ENCODE peak calls at places on chromosome 4, in four cellular contexts. One of them, this sample, is unnamed.

GRCh38 chr4:3341760-3342159 is 48.9 kb downstream of the RGS12 start:
- DNase-seq in K562: no peak
- DNase-seq in GM12878: no peak
- DNase-seq in WTC11: no peak
- DNase-seq in this sample: no peak

GRCh38 chr4:5738061-5738460 is 27.1 kb downstream of the EVC start:
- DNase-seq in K562: no peak
- DNase-seq in WTC11: no peak
- DNase-seq in GM12878: no peak
- DNase-seq in this sample: no peak

GRCh38 chr4:86657382-86657781 is 63.3 kb downstream of the PTPN13 start:
- DNase-seq in WTC11: no peak
- DNase-seq in GM12878: no peak
- DNase-seq in K562: no peak
- DNase-seq in this sample: no peak

GRCh38 chr4:36303430-36304137 is 22.2 kb downstream of the DTHD1 start:
- DNase-seq in K562: no peak
- DNase-seq in GM12878: no peak
- DNase-seq in WTC11: no peak
- DNase-seq in this sample: no peak

GRCh38 chr4:78616046-78616498 is 64.5 kb downstream of the ANXA3 start:
- DNase-seq in K562: peak; percentile 66
- DNase-seq in GM12878: no peak
- DNase-seq in WTC11: no peak
- DNase-seq in this sample: no peak

GRCh38 chr4:68433582-68433981 is 13.7 kb upstream of the TMPRSS11E start:
- DNase-seq in WTC11: no peak
- DNase-seq in K562: no peak
- DNase-seq in GM12878: no peak
- DNase-seq in this sample: no peak

GRCh38 chr4:16875487-16875886 is 23.0 kb downstream of the LDB2 start:
- DNase-seq in GM12878: no peak
- DNase-seq in K562: no peak
- DNase-seq in WTC11: no peak
- DNase-seq in this sample: no peak

GRCh38 chr4:107825072-107825789 is 499 bp downstream of the SGMS2 start:
- DNase-seq in WTC11: peak; percentile 48
- DNase-seq in GM12878: no peak
- DNase-seq in K562: no peak
- DNase-seq in this sample: no peak

GRCh38 chr4:188455353-188455752 is 316.1 kb downstream of the TRIML1 start:
- DNase-seq in GM12878: no peak
- DNase-seq in K562: no peak
- DNase-seq in WTC11: no peak
- DNase-seq in this sample: peak; percentile 46

GRCh38 chr4:121706595-121707021 is 9.8 kb upstream of the ANXA5 start:
- DNase-seq in K562: no peak
- DNase-seq in WTC11: no peak
- DNase-seq in GM12878: no peak
- DNase-seq in this sample: no peak

GRCh38 chr4:139144161-139144859 is 32.7 kb downstream of the ELF2 start:
- DNase-seq in GM12878: no peak
- DNase-seq in WTC11: peak; percentile 43
- DNase-seq in K562: no peak
- DNase-seq in this sample: no peak

GRCh38 chr4:170538821-170539473 is 449.2 kb upstream of the AADAT start:
- DNase-seq in WTC11: no peak
- DNase-seq in K562: no peak
- DNase-seq in GM12878: no peak
- DNase-seq in this sample: no peak

GRCh38 chr4:47122592-47123291 is 91.4 kb downstream of the GABRB1 start:
- DNase-seq in GM12878: peak; percentile 21
- DNase-seq in WTC11: peak; percentile 75
- DNase-seq in K562: peak; percentile 64
- DNase-seq in this sample: peak; percentile 63

GRCh38 chr4:73675623-73676022 is 55.4 kb upstream of the RASSF6 start:
- DNase-seq in GM12878: no peak
- DNase-seq in K562: peak; percentile 57
- DNase-seq in WTC11: no peak
- DNase-seq in this sample: no peak

GRCh38 chr4:26069218-26069617 is 155.2 kb downstream of the SMIM20 start:
- DNase-seq in WTC11: no peak
- DNase-seq in GM12878: no peak
- DNase-seq in K562: peak; percentile 23
- DNase-seq in this sample: peak; percentile 6

GRCh38 chr4:123555500-123556273 is 159.1 kb downstream of the SPRY1 start:
- DNase-seq in K562: peak; percentile 41
- DNase-seq in GM12878: no peak
- DNase-seq in WTC11: no peak
- DNase-seq in this sample: peak; percentile 98

GRCh38 chr4:180486342-180486741 is 1756.9 kb upstream of the TENM3 start:
- DNase-seq in WTC11: no peak
- DNase-seq in K562: no peak
- DNase-seq in GM12878: peak; percentile 19
- DNase-seq in this sample: no peak

GRCh38 chr4:79331126-79331876 is 5.4 kb upstream of the NAA11 start:
- DNase-seq in GM12878: no peak
- DNase-seq in WTC11: no peak
- DNase-seq in K562: peak; percentile 62
- DNase-seq in this sample: no peak

GRCh38 chr4:7651461-7651921 is 216.8 kb upstream of the PSAPL1 start:
- DNase-seq in GM12878: no peak
- DNase-seq in K562: no peak
- DNase-seq in WTC11: peak; percentile 49
- DNase-seq in this sample: no peak

GRCh38 chr4:75289843-75290616 is 224.2 kb downstream of the RCHY1 start:
- DNase-seq in WTC11: peak; percentile 53
- DNase-seq in K562: peak; percentile 18
- DNase-seq in GM12878: peak; percentile 23
- DNase-seq in this sample: peak; percentile 20

GRCh38 chr4:107497054-107497453 is 223.0 kb downstream of the PAPSS1 start:
- DNase-seq in WTC11: no peak
- DNase-seq in GM12878: no peak
- DNase-seq in K562: no peak
- DNase-seq in this sample: no peak

GRCh38 chr4:95556460-95556859 is 7.7 kb upstream of the UNC5C start:
- DNase-seq in WTC11: no peak
- DNase-seq in K562: no peak
- DNase-seq in GM12878: no peak
- DNase-seq in this sample: no peak

DNA sequence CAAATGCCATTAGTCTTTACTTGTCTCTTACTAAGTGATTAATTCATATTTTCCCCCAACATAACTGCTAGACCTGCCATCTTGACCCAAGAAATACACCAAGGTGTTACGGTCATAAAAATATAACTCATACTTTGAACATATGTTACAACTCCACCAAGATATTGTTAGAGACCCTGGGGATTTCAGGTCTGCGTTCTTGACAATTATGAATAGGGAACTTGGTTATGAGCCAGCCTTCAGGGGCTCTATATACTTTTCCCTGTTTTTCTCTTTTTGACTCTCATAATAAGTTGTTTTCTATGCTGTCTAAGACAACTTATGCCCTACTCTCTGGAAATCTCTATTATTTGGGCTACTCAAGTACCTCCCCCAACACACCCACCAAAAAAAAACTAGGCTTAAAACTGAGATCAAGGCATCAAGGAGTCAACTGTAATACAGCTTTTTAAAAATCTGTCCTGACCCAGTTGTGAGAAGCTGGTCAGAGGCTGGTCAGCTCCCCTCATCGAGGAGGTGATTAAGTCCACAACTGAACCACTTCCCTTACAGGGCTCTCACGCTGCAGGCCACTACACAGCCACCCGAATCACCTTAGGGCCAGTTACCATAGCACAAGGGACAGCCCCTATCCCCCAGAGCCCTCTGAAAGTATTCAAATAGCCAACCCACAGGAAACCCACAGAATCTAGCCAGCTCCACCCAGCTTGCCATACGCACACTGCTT is 10.5 kb upstream of the TLR3 start:
- DNase-seq in GM12878: peak; percentile 60
- DNase-seq in K562: no peak
- DNase-seq in WTC11: no peak
- DNase-seq in this sample: no peak
- TF ChIP-seq CBFB in GM12878: no peak
- TF ChIP-seq CBFB in K562: no peak
- TF ChIP-seq CBFB in WTC11: no peak
- TF ChIP-seq CBFB in this sample: no peak

DNA sequence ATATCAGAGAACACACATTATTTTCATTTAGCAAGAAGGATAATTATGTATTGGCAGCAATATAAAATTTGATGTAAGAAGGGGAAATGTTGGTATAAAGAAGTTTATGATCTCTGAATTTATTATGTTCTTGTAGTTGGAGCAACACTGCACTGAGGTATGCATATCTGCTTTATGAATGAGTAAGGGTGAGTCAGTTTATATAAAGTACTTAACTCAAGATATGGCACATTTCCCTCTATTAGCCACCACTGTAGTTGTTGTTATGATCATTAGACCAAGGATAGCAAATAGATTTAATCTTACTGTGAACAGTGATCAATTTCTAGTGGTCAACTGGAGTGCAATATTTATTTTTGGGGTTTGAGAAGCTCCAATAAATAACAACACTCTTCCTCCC is 66.6 kb downstream of the SNX25 start:
- DNase-seq in WTC11: no peak
- DNase-seq in GM12878: no peak
- DNase-seq in K562: no peak
- DNase-seq in this sample: no peak
- TF ChIP-seq CBFB in WTC11: no peak
- TF ChIP-seq CBFB in GM12878: no peak
- TF ChIP-seq CBFB in K562: no peak
- TF ChIP-seq CBFB in this sample: no peak

DNA sequence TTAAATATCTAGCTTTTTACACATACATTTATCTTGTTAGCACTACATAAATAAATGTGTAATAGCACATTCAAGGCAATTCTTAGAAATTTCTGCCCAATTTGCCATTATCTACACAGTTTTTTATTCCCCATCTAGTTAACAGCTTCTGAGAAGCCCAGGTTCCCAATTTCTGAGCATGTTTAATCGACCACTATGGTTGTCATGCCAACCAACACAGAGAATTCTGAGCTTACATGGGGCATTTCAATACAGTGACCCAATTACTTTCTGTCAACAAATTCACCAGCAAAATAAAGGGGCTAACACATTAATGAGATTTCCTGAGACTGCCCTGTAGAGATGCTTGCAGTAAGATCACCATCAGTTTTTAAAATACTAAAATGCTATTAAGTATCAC is 22.0 kb downstream of the GPM6A start:
- DNase-seq in WTC11: no peak
- DNase-seq in K562: no peak
- DNase-seq in GM12878: no peak
- DNase-seq in this sample: no peak
- TF ChIP-seq CBFB in WTC11: no peak
- TF ChIP-seq CBFB in K562: no peak
- TF ChIP-seq CBFB in GM12878: no peak
- TF ChIP-seq CBFB in this sample: no peak

GRCh38 chr4:14072506-14072905 is 445.0 kb upstream of the BOD1L1 start:
- DNase-seq in WTC11: no peak
- DNase-seq in K562: no peak
- DNase-seq in GM12878: no peak
- DNase-seq in this sample: no peak
- TF ChIP-seq CBFB in WTC11: no peak
- TF ChIP-seq CBFB in K562: no peak
- TF ChIP-seq CBFB in GM12878: no peak
- TF ChIP-seq CBFB in this sample: no peak

DNA sequence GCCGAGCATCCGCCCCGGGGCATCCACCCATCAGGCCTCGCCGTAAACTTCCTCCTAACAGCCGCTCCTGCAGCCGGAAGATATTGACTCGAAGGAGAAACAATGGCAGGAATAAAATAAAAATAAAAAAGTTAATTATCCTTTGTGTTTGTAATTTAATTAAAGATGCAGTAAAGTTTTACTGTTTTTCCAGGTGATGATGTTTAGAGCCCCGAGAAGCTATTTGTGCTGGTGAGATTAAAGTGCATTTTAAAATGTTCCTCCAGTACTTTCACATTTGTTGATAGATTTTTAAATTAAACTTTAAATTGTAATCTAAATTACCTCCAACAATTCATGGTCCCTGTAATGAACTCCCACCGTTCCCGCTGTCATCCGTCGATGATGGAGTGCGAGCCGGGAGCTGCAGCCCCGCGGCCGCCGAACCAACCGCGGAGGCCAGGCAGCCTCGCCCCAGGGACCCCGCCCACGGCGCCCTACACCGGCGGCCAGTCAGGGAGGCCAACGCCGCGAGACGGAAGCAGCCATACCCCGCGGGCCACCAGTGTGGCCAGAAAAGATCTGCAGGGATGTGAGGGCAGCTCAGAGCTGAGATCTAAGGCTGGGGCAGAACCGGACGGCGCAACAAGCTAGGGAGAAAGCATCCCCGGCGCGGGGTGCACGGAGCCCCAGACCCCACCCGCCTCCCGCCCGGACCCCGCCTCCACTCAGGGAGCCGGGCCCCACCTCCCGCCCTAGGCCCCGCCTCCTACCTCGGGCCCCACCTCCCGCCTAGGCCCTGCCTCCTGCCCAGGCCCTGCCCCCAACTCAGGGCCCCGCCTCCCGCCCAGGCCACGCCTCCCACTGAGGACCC is 104.1 kb downstream of the FAM53A start:
- DNase-seq in WTC11: peak; percentile 99
- DNase-seq in GM12878: no peak
- DNase-seq in K562: peak; percentile 94
- DNase-seq in this sample: peak; percentile 15
- TF ChIP-seq CBFB in WTC11: no peak
- TF ChIP-seq CBFB in GM12878: no peak
- TF ChIP-seq CBFB in K562: no peak
- TF ChIP-seq CBFB in this sample: peak; percentile 19

This sample was measured in HepG2.